ENCODE peak calls at places on chromosomes 16 and 17, in seven cellular contexts. G is ovary, Z is prostate gland, O is testis, X is A549, H is GM12891, A is Peyer's patch. D is an unnamed sample.

GRCh38 chr16:55487048-55487803 is 8.2 kb downstream of the MMP2 start:
- DNase-seq in H (no peak), O (peak; percentile 24), A (no peak), Z (no peak), X (no peak), G (peak; percentile 76), D (no peak)

GRCh38 chr16:66741131-66741900 is 10.1 kb downstream of the DYNC1LI2 start:
- DNase-seq in G (peak; percentile 91), O (peak; percentile 91), A (peak; percentile 75), H (no peak), X (peak; percentile 77), Z (peak; percentile 91), D (peak; percentile 53)

GRCh38 chr17:78783711-78784396 is 1.8 kb upstream of the CYTH1 start:
- DNase-seq in G (no peak), O (no peak), A (no peak), X (no peak), H (no peak), Z (no peak), D (no peak)

GRCh38 chr17:63399856-63400255 is 46.2 kb downstream of the CYB561 start:
- DNase-seq in X (no peak), A (no peak), G (peak; percentile 70), Z (no peak), H (no peak), O (peak; percentile 76), D (no peak)

GRCh38 chr17:42554250-42555121 is 1.8 kb downstream of the HSD17B1 start:
- DNase-seq in O (peak; percentile 92), A (peak; percentile 92), G (peak; percentile 92), Z (peak; percentile 78), X (peak; percentile 82), H (peak; percentile 94), D (peak; percentile 79)

GRCh38 chr16:65773319-65773874 is 593.1 kb upstream of the CDH5 start:
- DNase-seq in G (no peak), X (no peak), Z (no peak), A (no peak), H (no peak), O (no peak), D (no peak)

GRCh38 chr16:89146211-89147005 is 25.1 kb upstream of the CDH15 start:
- DNase-seq in Z (no peak), G (no peak), O (no peak), A (peak; percentile 22), H (no peak), X (no peak), D (no peak)

GRCh38 chr16:68668266-68668665 is 23.2 kb downstream of the CDH3 start:
- DNase-seq in Z (no peak), A (no peak), O (no peak), G (no peak), H (no peak), X (no peak), D (no peak)

GRCh38 chr17:70865993-70866804 is 696.9 kb downstream of the KCNJ2 start:
- DNase-seq in H (no peak), X (no peak), A (no peak), Z (no peak), O (no peak), G (no peak), D (no peak)

GRCh38 chr16:31199430-31200041 is 3.0 kb downstream of the PYCARD start:
- DNase-seq in H (no peak), G (no peak), O (no peak), X (no peak), A (no peak), Z (no peak), D (no peak)
- TF ChIP-seq POLR2A in H (peak; percentile 71), G (no peak), O (no peak), X (no peak), A (no peak), Z (no peak), D (no peak)

DNA sequence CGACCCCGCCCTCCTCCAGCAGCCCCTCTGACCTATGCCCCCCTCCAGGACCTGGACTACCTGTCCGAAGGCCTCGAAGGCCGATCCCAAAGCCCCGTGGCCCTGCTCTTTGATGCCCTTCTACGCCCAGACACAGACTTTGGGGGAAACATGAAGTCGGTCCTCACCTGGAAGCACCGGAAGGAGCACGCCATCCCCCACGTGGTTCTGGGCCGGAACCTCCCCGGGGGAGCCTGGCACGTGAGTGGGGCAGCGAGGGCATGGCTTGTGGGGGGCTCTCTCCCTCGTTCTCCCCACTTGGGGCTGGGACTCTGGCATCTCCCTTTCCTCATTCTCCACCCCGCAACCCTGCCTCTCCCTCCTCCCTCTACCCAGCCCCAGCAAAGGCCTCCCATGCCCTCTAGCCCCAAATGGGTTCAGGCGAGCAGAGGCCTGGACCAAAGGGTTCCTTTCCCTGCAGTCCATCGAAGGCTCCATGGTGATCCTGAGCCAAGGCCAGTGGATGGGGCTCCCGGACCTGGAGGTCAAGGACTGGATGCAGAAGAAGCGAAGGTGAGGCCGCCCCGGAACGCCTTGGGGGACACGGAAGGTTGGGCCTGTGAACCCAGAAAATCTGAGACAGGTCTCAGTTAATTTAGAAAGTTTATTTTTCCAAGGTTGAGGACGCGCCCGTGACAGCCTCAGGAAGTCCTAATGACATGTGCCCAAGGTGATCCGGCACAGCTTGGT is 7.4 kb upstream of the NECAB2 start:
- DNase-seq in A (no peak), H (no peak), X (no peak), Z (no peak), O (no peak), G (no peak), D (no peak)
- TF ChIP-seq POLR2A in A (no peak), H (no peak), X (no peak), Z (no peak), O (no peak), G (no peak), D (no peak)

GRCh38 chr16:72991211-72991610 is 56.7 kb downstream of the ZFHX3 start:
- DNase-seq in H (no peak), A (no peak), X (no peak), O (no peak), Z (no peak), G (no peak), D (no peak)

GRCh38 chr16:72989203-72989991 is 58.5 kb downstream of the ZFHX3 start:
- DNase-seq in G (no peak), Z (peak; percentile 76), A (no peak), H (no peak), X (no peak), O (peak; percentile 34), D (peak; percentile 62)

GRCh38 chr16:72990571-72990970 is 57.4 kb downstream of the ZFHX3 start:
- DNase-seq in A (no peak), Z (no peak), O (no peak), G (no peak), X (no peak), H (no peak), D (no peak)

GRCh38 chr16:72988568-72988967 is 59.4 kb downstream of the ZFHX3 start:
- DNase-seq in X (no peak), Z (no peak), A (no peak), H (no peak), O (no peak), G (no peak), D (no peak)

DNA sequence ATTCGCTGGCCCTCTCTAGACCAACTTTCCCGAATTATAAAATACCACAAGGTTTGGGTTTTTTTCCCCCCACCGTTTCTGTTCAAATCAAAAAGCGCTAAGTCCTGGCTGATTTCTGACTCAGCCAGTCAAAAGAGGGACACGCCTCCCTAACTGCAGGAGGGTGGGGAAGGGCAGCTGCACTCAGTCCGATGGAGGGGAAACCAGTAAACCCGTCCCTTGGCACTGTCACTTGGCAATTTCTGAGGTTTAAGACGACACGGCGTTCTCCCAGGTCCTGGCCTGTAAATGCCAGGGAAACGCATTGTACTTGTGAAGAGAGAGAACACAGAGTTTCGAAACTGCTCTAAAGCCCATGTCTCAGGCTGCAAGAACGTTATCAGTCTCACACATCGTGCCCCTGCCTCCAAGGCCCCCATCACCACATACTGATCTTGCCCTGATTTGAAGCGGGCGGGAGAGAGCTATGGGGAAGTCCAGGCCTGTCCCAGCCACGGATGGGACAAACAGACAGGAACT is 57.9 kb downstream of the ZFHX3 start:
- DNase-seq in H (no peak), O (peak; percentile 55), Z (peak; percentile 97), G (peak; percentile 39), X (no peak), A (no peak), D (peak; percentile 79)
- TF ChIP-seq POLR2A in H (no peak), O (no peak), Z (peak; percentile 2), G (no peak), X (no peak), A (no peak), D (peak; percentile 49)

GRCh38 chr17:37086329-37086728 is 137.6 kb downstream of the AATF start:
- DNase-seq in O (no peak), X (no peak), Z (no peak), H (no peak), G (no peak), A (no peak), D (no peak)
- TF ChIP-seq POLR2A in O (no peak), X (no peak), Z (no peak), H (no peak), G (no peak), A (no peak), D (no peak)

D was measured in H54.